ENCODE peak calls at places on chromosomes 3 and 15, in ten cellular contexts. X is HCT116, C is breast epithelium, P is sigmoid colon, G is HepG2, O is esophagus muscularis mucosa, Y is H1, Q is GM12878, A is stomach, D is suprapubic skin. I is an unnamed sample.

GRCh38 chr3:169710619-169711018 is 47.1 kb upstream of the MECOM start:
- DNase-seq in X (no peak), C (no peak), P (no peak), G (no peak), O (no peak), Y (no peak), Q (no peak), A (no peak), D (no peak), I (no peak)

GRCh38 chr3:25655659-25656058 is 9.0 kb downstream of the TOP2B start:
- DNase-seq in X (no peak), C (no peak), P (no peak), G (no peak), O (no peak), Y (no peak), Q (no peak), A (no peak), D (no peak), I (no peak)

GRCh38 chr3:12503126-12503952 is 19.1 kb downstream of the TSEN2 start:
- DNase-seq in X (no peak), C (no peak), P (no peak), G (no peak), O (no peak), Y (no peak), Q (no peak), A (no peak), D (no peak), I (no peak)

GRCh38 chr15:88648357-88649214 is 9.8 kb downstream of the ISG20 start:
- DNase-seq in X (no peak), C (no peak), P (peak), G (no peak), O (no peak), Y (no peak), Q (no peak), A (peak), D (peak), I (peak)

GRCh38 chr3:169886671-169887070 is 16.9 kb upstream of the LRRC31 start:
- DNase-seq in X (no peak), C (peak), P (peak), G (no peak), O (no peak), Y (no peak), Q (no peak), A (peak), D (no peak), I (no peak)

GRCh38 chr15:100291106-100291505 is 50.7 kb downstream of the ADAMTS17 start:
- DNase-seq in X (no peak), C (no peak), P (no peak), G (no peak), O (no peak), Y (no peak), Q (no peak), A (no peak), D (no peak), I (no peak)

GRCh38 chr3:153293222-153293621 is 131.2 kb downstream of the RAP2B start:
- DNase-seq in X (no peak), C (no peak), P (no peak), G (no peak), O (no peak), Y (no peak), Q (no peak), A (no peak), D (no peak), I (no peak)

GRCh38 chr3:14837864-14838263 is 19.1 kb downstream of the FGD5 start:
- DNase-seq in X (no peak), C (no peak), P (peak), G (no peak), O (no peak), Y (no peak), Q (no peak), A (no peak), D (no peak), I (no peak)

GRCh38 chr15:76431936-76432335 is 95.4 kb downstream of the ISL2 start:
- DNase-seq in X (no peak), C (no peak), P (no peak), G (no peak), O (no peak), Y (peak), Q (no peak), A (no peak), D (no peak), I (no peak)

GRCh38 chr3:48155122-48155521 is 33.1 kb downstream of the CDC25A start:
- DNase-seq in X (peak), C (no peak), P (no peak), G (no peak), O (no peak), Y (no peak), Q (no peak), A (no peak), D (no peak), I (no peak)

GRCh38 chr15:35618260-35619188 is 72.6 kb upstream of the DPH6 start:
- DNase-seq in X (no peak), C (no peak), P (no peak), G (no peak), O (no peak), Y (no peak), Q (no peak), A (no peak), D (no peak), I (no peak)

GRCh38 chr15:73366766-73367623 is 1.8 kb downstream of the HCN4 start:
- DNase-seq in X (no peak), C (no peak), P (no peak), G (no peak), O (no peak), Y (no peak), Q (no peak), A (no peak), D (no peak), I (no peak)

GRCh38 chr15:35195649-35196048 is 110.6 kb upstream of the NANOGP8 start:
- DNase-seq in X (no peak), C (no peak), P (no peak), G (no peak), O (no peak), Y (no peak), Q (no peak), A (no peak), D (no peak), I (no peak)

GRCh38 chr3:123547881-123548534 is 36.8 kb downstream of the HACD2 start:
- DNase-seq in X (no peak), C (no peak), P (peak), G (no peak), O (no peak), Y (no peak), Q (no peak), A (no peak), D (no peak), I (no peak)

GRCh38 chr15:77346637-77347036 is 73.3 kb downstream of the PEAK1 start:
- DNase-seq in X (no peak), C (no peak), P (no peak), G (peak), O (no peak), Y (no peak), Q (no peak), A (no peak), D (no peak), I (no peak)

GRCh38 chr3:180070925-180071324 is 34.2 kb upstream of the PEX5L start:
- DNase-seq in X (no peak), C (no peak), P (no peak), G (no peak), O (no peak), Y (no peak), Q (no peak), A (no peak), D (no peak), I (no peak)

GRCh38 chr15:39591141-39591895 is 10.4 kb downstream of the THBS1 start:
- DNase-seq in X (no peak), C (no peak), P (no peak), G (no peak), O (no peak), Y (no peak), Q (no peak), A (no peak), D (no peak), I (no peak)

GRCh38 chr3:71062920-71063767 is 520.4 kb downstream of the FOXP1 start:
- DNase-seq in X (no peak), C (no peak), P (no peak), G (no peak), O (no peak), Y (no peak), Q (no peak), A (no peak), D (no peak), I (no peak)

GRCh38 chr3:59300727-59301134 is 250.9 kb upstream of the CFAP20DC start:
- DNase-seq in X (no peak), C (no peak), P (no peak), G (no peak), O (no peak), Y (no peak), Q (no peak), A (no peak), D (no peak), I (no peak)

GRCh38 chr15:79283252-79284048 is 928 bp downstream of the ANKRD34C start:
- DNase-seq in X (no peak), C (no peak), P (no peak), G (no peak), O (no peak), Y (no peak), Q (no peak), A (no peak), D (no peak), I (no peak)

GRCh38 chr3:57972421-57973111 is 35.7 kb upstream of the FLNB start:
- DNase-seq in X (no peak), C (no peak), P (no peak), G (no peak), O (no peak), Y (no peak), Q (no peak), A (peak), D (no peak), I (no peak)

GRCh38 chr15:68471552-68471951 is 39.6 kb upstream of the ITGA11 start:
- DNase-seq in X (no peak), C (no peak), P (no peak), G (no peak), O (peak), Y (no peak), Q (no peak), A (no peak), D (no peak), I (no peak)

GRCh38 chr15:47618216-47618615 is 99.1 kb upstream of the SEMA6D start:
- DNase-seq in X (no peak), C (no peak), P (no peak), G (no peak), O (no peak), Y (no peak), Q (no peak), A (no peak), D (no peak), I (no peak)

GRCh38 chr3:50622881-50623280 is 5.9 kb downstream of the MAPKAPK3 start:
- DNase-seq in X (no peak), C (no peak), P (no peak), G (no peak), O (no peak), Y (no peak), Q (no peak), A (no peak), D (no peak), I (no peak)

GRCh38 chr3:124634210-124635168 is 95.8 kb upstream of the UMPS start:
- DNase-seq in X (no peak), C (no peak), P (no peak), G (peak), O (no peak), Y (no peak), Q (no peak), A (no peak), D (no peak), I (no peak)
- TF ChIP-seq POLR2A in X (no peak), C (no peak), P (no peak), G (no peak), O (no peak), Y (no peak), Q (no peak), A (no peak), D (no peak), I (no peak)

GRCh38 chr3:115518100-115518852 is 105.0 kb upstream of the GAP43 start:
- DNase-seq in X (peak), C (no peak), P (no peak), G (no peak), O (no peak), Y (no peak), Q (no peak), A (no peak), D (peak), I (no peak)
- TF ChIP-seq POLR2AphosphoS5 in X (no peak), C (no peak), P (peak), G (no peak), O (peak), Y (no peak), Q (no peak), A (peak), D (peak), I (peak)

GRCh38 chr3:42653303-42653559 is 266 bp upstream of the ZBTB47 start:
- DNase-seq in X (no peak), C (no peak), P (no peak), G (no peak), O (no peak), Y (no peak), Q (no peak), A (no peak), D (no peak), I (no peak)

GRCh38 chr3:42655980-42656679 is 2.6 kb downstream of the ZBTB47 start:
- DNase-seq in X (no peak), C (no peak), P (no peak), G (no peak), O (peak), Y (no peak), Q (no peak), A (no peak), D (no peak), I (no peak)

GRCh38 chr3:42655331-42655888 is 1.9 kb downstream of the ZBTB47 start:
- DNase-seq in X (no peak), C (peak), P (peak), G (no peak), O (no peak), Y (no peak), Q (no peak), A (peak), D (peak), I (no peak)

GRCh38 chr3:42653560-42654330 is at the start of gene ZBTB47:
- DNase-seq in X (no peak), C (peak), P (peak), G (no peak), O (no peak), Y (no peak), Q (no peak), A (peak), D (peak), I (peak)

DNA sequence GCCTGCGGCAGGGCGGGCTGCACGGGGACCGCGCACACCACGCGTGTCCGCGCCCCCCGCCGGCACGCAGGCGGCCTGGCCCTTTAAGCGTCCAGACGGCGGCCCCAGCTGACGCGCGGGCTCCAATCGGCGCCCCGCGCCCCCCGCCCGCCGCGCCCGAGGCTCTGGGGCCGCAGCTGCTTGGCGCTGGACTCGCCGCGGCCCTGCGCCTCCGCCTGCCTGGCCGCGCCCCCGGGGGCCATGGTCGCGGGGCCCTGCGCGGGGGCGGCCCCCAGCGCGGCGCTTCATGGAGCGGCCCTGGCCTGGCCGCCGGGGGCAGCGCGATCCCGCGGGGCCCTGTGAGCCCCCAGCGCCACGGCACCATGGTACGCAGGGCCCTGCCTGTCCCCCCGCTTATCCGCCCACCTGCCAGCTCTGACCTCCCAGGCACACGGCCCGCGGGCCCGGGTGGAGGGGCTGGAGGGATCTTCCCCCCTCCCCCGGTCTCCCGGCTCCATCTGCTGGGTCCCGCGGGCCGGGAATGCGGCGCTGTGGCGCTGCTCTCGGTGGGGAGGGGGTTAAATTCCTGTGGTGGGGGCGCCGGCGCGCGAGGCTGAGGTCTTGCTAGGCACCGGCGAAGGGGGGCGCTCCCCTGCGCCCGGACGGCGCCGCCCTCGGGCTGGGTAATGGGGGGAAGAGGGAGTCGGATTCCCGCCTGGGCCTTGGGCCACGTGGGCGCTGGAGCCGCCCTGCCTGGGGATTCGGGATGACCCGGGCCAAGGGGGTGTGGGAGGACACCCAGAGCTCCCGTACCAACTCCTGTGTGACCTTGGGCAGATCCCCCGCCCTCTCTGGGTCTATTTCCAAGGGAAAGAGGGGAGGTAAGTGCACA is 1.1 kb downstream of the ZBTB47 start:
- DNase-seq in X (no peak), C (peak), P (peak), G (peak), O (no peak), Y (peak), Q (no peak), A (peak), D (peak), I (peak)
- TF ChIP-seq CTCF in X (no peak), C (no peak), P (no peak), G (peak), O (no peak), Y (no peak), Q (no peak), A (no peak), D (no peak), I (no peak)

GRCh38 chr15:54707805-54708752 is 488.7 kb downstream of the RSL24D1 start:
- DNase-seq in X (no peak), C (no peak), P (peak), G (no peak), O (no peak), Y (no peak), Q (no peak), A (no peak), D (no peak), I (peak)
- TF ChIP-seq POLR2A in X (no peak), C (no peak), P (no peak), G (no peak), O (no peak), Y (no peak), Q (no peak), A (no peak), D (no peak), I (no peak)

GRCh38 chr15:98900382-98900781 is 107.2 kb downstream of the PGPEP1L start:
- DNase-seq in X (no peak), C (no peak), P (no peak), G (no peak), O (no peak), Y (no peak), Q (no peak), A (no peak), D (no peak), I (no peak)
- TF ChIP-seq POLR2AphosphoS5 in X (no peak), C (no peak), P (no peak), G (no peak), O (no peak), Y (no peak), Q (no peak), A (no peak), D (no peak), I (no peak)

DNA sequence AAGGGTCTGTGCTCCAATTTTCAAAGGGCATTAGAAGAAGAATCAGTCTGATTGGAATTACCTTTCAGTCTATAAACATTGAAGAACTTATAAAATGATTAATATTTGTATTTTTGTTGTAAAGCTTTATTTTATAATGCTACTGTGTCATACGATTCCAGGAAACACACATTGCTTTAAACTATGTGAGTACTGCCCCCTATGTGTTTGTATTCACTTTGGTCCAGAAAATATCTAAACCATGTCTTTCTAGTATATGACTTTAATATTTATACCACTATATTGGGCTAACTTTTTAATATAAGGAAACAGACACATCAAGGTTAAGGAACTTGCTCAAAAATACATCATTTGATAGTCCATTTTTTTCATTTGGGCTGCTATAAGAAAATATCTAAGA is 3.2 kb upstream of the RIOX2 start:
- DNase-seq in X (no peak), C (no peak), P (no peak), G (no peak), O (no peak), Y (no peak), Q (no peak), A (no peak), D (no peak), I (no peak)
- TF ChIP-seq CTCF in X (peak), C (no peak), P (no peak), G (no peak), O (no peak), Y (no peak), Q (no peak), A (no peak), D (no peak), I (no peak)

I was measured in spleen.